ENCODE peak calls at places on chromosomes 13 and 19, in nine cellular contexts. One of them, this sample, is unnamed.

GRCh38 chr19:48249502-48250014 is 6.2 kb downstream of the CARD8 start:
- DNase-seq in mucosa of descending colon: peak
- DNase-seq in lower lobe of right lung: peak
- DNase-seq in GM23338: no peak
- DNase-seq in stimulated activated CD4-positive, alpha-beta T cell treated with anti-CD3 and anti-CD28 coated beads, Interleukin-4, amount 100 ng/mL, for 48 hours: peak
- DNase-seq in T-cell: peak
- DNase-seq in putamen: peak
- DNase-seq in RPMI8226: no peak
- DNase-seq in NCI-H1105: no peak
- DNase-seq in this sample: peak

GRCh38 chr13:111210082-111210481 is 95.0 kb downstream of the ARHGEF7 start:
- DNase-seq in mucosa of descending colon: no peak
- DNase-seq in lower lobe of right lung: no peak
- DNase-seq in GM23338: no peak
- DNase-seq in stimulated activated CD4-positive, alpha-beta T cell treated with anti-CD3 and anti-CD28 coated beads, Interleukin-4, amount 100 ng/mL, for 48 hours: no peak
- DNase-seq in T-cell: no peak
- DNase-seq in putamen: no peak
- DNase-seq in RPMI8226: no peak
- DNase-seq in NCI-H1105: no peak
- DNase-seq in this sample: no peak

GRCh38 chr13:106566682-106567420 is 1.1 kb downstream of the ARGLU1 start:
- DNase-seq in mucosa of descending colon: peak
- DNase-seq in lower lobe of right lung: peak
- DNase-seq in GM23338: peak
- DNase-seq in stimulated activated CD4-positive, alpha-beta T cell treated with anti-CD3 and anti-CD28 coated beads, Interleukin-4, amount 100 ng/mL, for 48 hours: peak
- DNase-seq in T-cell: peak
- DNase-seq in putamen: peak
- DNase-seq in RPMI8226: peak
- DNase-seq in NCI-H1105: peak
- DNase-seq in this sample: peak

GRCh38 chr19:1254081-1254527 is 5.7 kb downstream of the MIDN start:
- DNase-seq in mucosa of descending colon: no peak
- DNase-seq in lower lobe of right lung: peak
- DNase-seq in GM23338: no peak
- DNase-seq in stimulated activated CD4-positive, alpha-beta T cell treated with anti-CD3 and anti-CD28 coated beads, Interleukin-4, amount 100 ng/mL, for 48 hours: no peak
- DNase-seq in T-cell: no peak
- DNase-seq in putamen: no peak
- DNase-seq in RPMI8226: no peak
- DNase-seq in NCI-H1105: no peak
- DNase-seq in this sample: no peak

GRCh38 chr13:80957019-80957650 is 616.2 kb upstream of the SPRY2 start:
- DNase-seq in mucosa of descending colon: no peak
- DNase-seq in lower lobe of right lung: no peak
- DNase-seq in GM23338: no peak
- DNase-seq in stimulated activated CD4-positive, alpha-beta T cell treated with anti-CD3 and anti-CD28 coated beads, Interleukin-4, amount 100 ng/mL, for 48 hours: no peak
- DNase-seq in T-cell: no peak
- DNase-seq in putamen: no peak
- DNase-seq in RPMI8226: no peak
- DNase-seq in NCI-H1105: no peak
- DNase-seq in this sample: no peak

GRCh38 chr13:33751151-33751550 is 66.8 kb upstream of the RFC3 start:
- DNase-seq in mucosa of descending colon: no peak
- DNase-seq in lower lobe of right lung: no peak
- DNase-seq in GM23338: no peak
- DNase-seq in stimulated activated CD4-positive, alpha-beta T cell treated with anti-CD3 and anti-CD28 coated beads, Interleukin-4, amount 100 ng/mL, for 48 hours: no peak
- DNase-seq in T-cell: no peak
- DNase-seq in putamen: no peak
- DNase-seq in RPMI8226: no peak
- DNase-seq in NCI-H1105: no peak
- DNase-seq in this sample: no peak

GRCh38 chr13:102940143-102940542 is 94.3 kb downstream of the ERCC5 start:
- DNase-seq in mucosa of descending colon: no peak
- DNase-seq in lower lobe of right lung: no peak
- DNase-seq in GM23338: peak
- DNase-seq in stimulated activated CD4-positive, alpha-beta T cell treated with anti-CD3 and anti-CD28 coated beads, Interleukin-4, amount 100 ng/mL, for 48 hours: no peak
- DNase-seq in T-cell: no peak
- DNase-seq in putamen: no peak
- DNase-seq in RPMI8226: no peak
- DNase-seq in NCI-H1105: no peak
- DNase-seq in this sample: no peak

GRCh38 chr19:17648097-17648660 is 40.0 kb downstream of the UNC13A start:
- DNase-seq in mucosa of descending colon: peak
- DNase-seq in lower lobe of right lung: peak
- DNase-seq in GM23338: peak
- DNase-seq in stimulated activated CD4-positive, alpha-beta T cell treated with anti-CD3 and anti-CD28 coated beads, Interleukin-4, amount 100 ng/mL, for 48 hours: peak
- DNase-seq in T-cell: no peak
- DNase-seq in putamen: no peak
- DNase-seq in RPMI8226: no peak
- DNase-seq in NCI-H1105: no peak
- DNase-seq in this sample: no peak

GRCh38 chr13:98575876-98576214 is 1.1 kb downstream of the STK24 start:
- DNase-seq in mucosa of descending colon: no peak
- DNase-seq in lower lobe of right lung: no peak
- DNase-seq in GM23338: no peak
- DNase-seq in stimulated activated CD4-positive, alpha-beta T cell treated with anti-CD3 and anti-CD28 coated beads, Interleukin-4, amount 100 ng/mL, for 48 hours: no peak
- DNase-seq in T-cell: no peak
- DNase-seq in putamen: no peak
- DNase-seq in RPMI8226: peak
- DNase-seq in NCI-H1105: no peak
- DNase-seq in this sample: no peak

GRCh38 chr13:41847216-41847615 is 113.7 kb downstream of the VWA8 start:
- DNase-seq in mucosa of descending colon: no peak
- DNase-seq in lower lobe of right lung: no peak
- DNase-seq in GM23338: no peak
- DNase-seq in stimulated activated CD4-positive, alpha-beta T cell treated with anti-CD3 and anti-CD28 coated beads, Interleukin-4, amount 100 ng/mL, for 48 hours: no peak
- DNase-seq in T-cell: no peak
- DNase-seq in putamen: no peak
- DNase-seq in RPMI8226: no peak
- DNase-seq in NCI-H1105: no peak
- DNase-seq in this sample: no peak